ENCODE peak calls at places on chromosomes 6 and 20, in six cellular contexts. N is adrenal gland, T is body of pancreas, E is fibroblast of the aortic adventitia, Y is coronary artery, P is mammary epithelial cell. O is an unnamed sample.

GRCh38 chr6:45637611-45638257 is 260.0 kb upstream of the SUPT3H start:
- DNase-seq in E (no peak), Y (no peak), N (no peak), T (no peak), P (no peak), O (peak; percentile 97)

GRCh38 chr6:125274935-125275334 is 26.8 kb downstream of the HDDC2 start:
- DNase-seq in P (no peak), Y (no peak), T (no peak), E (no peak), N (no peak), O (no peak)

GRCh38 chr20:47888351-47888750 is 103.1 kb upstream of the SULF2 start:
- DNase-seq in N (no peak), Y (no peak), E (no peak), T (no peak), P (no peak), O (no peak)

GRCh38 chr6:43798688-43799444 is 28.9 kb downstream of the VEGFA start:
- DNase-seq in T (peak; percentile 95), Y (no peak), P (peak; percentile 85), E (peak; percentile 77), N (peak; percentile 98), O (peak; percentile 87)

GRCh38 chr20:47304287-47304686 is 52.2 kb downstream of the ZMYND8 start:
- DNase-seq in T (no peak), E (peak; percentile 56), P (no peak), Y (no peak), N (no peak), O (peak; percentile 93)

GRCh38 chr20:37541326-37541725 is 13.7 kb upstream of the BLCAP start:
- DNase-seq in Y (no peak), T (no peak), N (no peak), P (no peak), E (no peak), O (no peak)

GRCh38 chr6:84466521-84466920 is 239.1 kb upstream of the CEP162 start:
- DNase-seq in Y (no peak), E (peak; percentile 62), T (no peak), P (peak; percentile 48), N (no peak), O (peak; percentile 27)

GRCh38 chr6:129575378-129576118 is 134.4 kb downstream of the ARHGAP18 start:
- DNase-seq in Y (no peak), P (peak; percentile 70), T (no peak), E (peak; percentile 83), N (no peak), O (peak; percentile 77)

GRCh38 chr6:13883966-13884365 is 40.8 kb upstream of the RNF182 start:
- DNase-seq in P (no peak), E (no peak), T (no peak), N (no peak), Y (no peak), O (no peak)

GRCh38 chr6:100343678-100344077 is 121.0 kb downstream of the SIM1 start:
- DNase-seq in T (no peak), N (no peak), Y (no peak), E (peak; percentile 37), P (no peak), O (peak; percentile 24)

GRCh38 chr6:21102624-21103023 is 490.9 kb upstream of the SOX4 start:
- DNase-seq in E (no peak), T (peak; percentile 10), P (no peak), Y (no peak), N (no peak), O (no peak)

GRCh38 chr6:127520061-127520460 is 926 bp upstream of the MTCL3 start:
- DNase-seq in N (no peak), T (no peak), E (peak; percentile 46), Y (no peak), P (no peak), O (peak; percentile 15)

GRCh38 chr6:79558099-79558498 is 20.9 kb upstream of the LCA5 start:
- DNase-seq in N (no peak), Y (no peak), T (no peak), E (no peak), P (no peak), O (peak; percentile 17)

GRCh38 chr6:139839506-139840156 is 465.2 kb upstream of the CITED2 start:
- DNase-seq in Y (peak; percentile 72), T (peak; percentile 8), P (no peak), N (peak; percentile 37), E (peak; percentile 22), O (peak; percentile 44)

GRCh38 chr20:5770987-5771318 is 20.8 kb downstream of the SHLD1 start:
- DNase-seq in E (no peak), N (no peak), T (no peak), P (peak; percentile 16), Y (no peak), O (no peak)

GRCh38 chr20:16020971-16021370 is 552.3 kb downstream of the KIF16B start:
- DNase-seq in P (peak; percentile 92), T (no peak), N (no peak), Y (no peak), E (no peak), O (peak; percentile 16)

GRCh38 chr6:132498638-132499037 is 14.3 kb downstream of the STX7 start:
- DNase-seq in T (no peak), E (no peak), N (no peak), Y (no peak), P (no peak), O (no peak)

GRCh38 chr6:117483004-117483644 is 650 bp downstream of the DCBLD1 start:
- DNase-seq in N (peak; percentile 83), Y (peak; percentile 82), E (no peak), P (peak; percentile 57), T (peak; percentile 79), O (peak; percentile 52)

GRCh38 chr6:30200551-30201281 is 12.5 kb downstream of the TRIM26 start:
- DNase-seq in Y (no peak), N (no peak), T (no peak), E (no peak), P (no peak), O (no peak)

GRCh38 chr6:18388942-18389341 is 1.8 kb downstream of the RNF144B start:
- DNase-seq in N (no peak), P (peak; percentile 77), E (peak; percentile 72), Y (no peak), T (peak; percentile 24), O (peak; percentile 20)
- H3K4me3 ChIP-seq in N (peak overlapping the region; percentile 63), P (peak overlapping the region; percentile 89), E (no peak overlapping the region), Y (peak overlapping the region; percentile 74), T (no peak overlapping the region), O (no peak overlapping the region)

GRCh38 chr6:24902782-24903181 is 33.0 kb downstream of the RIPOR2 start:
- DNase-seq in E (peak; percentile 11), N (peak; percentile 30), Y (no peak), P (peak; percentile 41), T (no peak), O (peak; percentile 71)
- TF ChIP-seq CTCF in E (no peak), N (no peak), Y (no peak), P (no peak), T (no peak), O (no peak)

GRCh38 chr6:51737580-51738360 is 349.6 kb downstream of the PKHD1 start:
- DNase-seq in N (no peak), E (no peak), T (no peak), Y (no peak), P (no peak), O (no peak)
- H3K4me3 ChIP-seq in N (no peak overlapping the region), E (no peak overlapping the region), T (no peak overlapping the region), Y (no peak overlapping the region), P (no peak overlapping the region), O (no peak overlapping the region)

GRCh38 chr6:113184291-113184690 is 672.9 kb upstream of the MARCKS start:
- DNase-seq in P (no peak), T (no peak), N (no peak), Y (no peak), E (peak; percentile 90), O (peak; percentile 34)
- TF ChIP-seq CTCF in P (no peak), T (no peak), N (no peak), Y (no peak), E (peak; percentile 31), O (no peak)

DNA sequence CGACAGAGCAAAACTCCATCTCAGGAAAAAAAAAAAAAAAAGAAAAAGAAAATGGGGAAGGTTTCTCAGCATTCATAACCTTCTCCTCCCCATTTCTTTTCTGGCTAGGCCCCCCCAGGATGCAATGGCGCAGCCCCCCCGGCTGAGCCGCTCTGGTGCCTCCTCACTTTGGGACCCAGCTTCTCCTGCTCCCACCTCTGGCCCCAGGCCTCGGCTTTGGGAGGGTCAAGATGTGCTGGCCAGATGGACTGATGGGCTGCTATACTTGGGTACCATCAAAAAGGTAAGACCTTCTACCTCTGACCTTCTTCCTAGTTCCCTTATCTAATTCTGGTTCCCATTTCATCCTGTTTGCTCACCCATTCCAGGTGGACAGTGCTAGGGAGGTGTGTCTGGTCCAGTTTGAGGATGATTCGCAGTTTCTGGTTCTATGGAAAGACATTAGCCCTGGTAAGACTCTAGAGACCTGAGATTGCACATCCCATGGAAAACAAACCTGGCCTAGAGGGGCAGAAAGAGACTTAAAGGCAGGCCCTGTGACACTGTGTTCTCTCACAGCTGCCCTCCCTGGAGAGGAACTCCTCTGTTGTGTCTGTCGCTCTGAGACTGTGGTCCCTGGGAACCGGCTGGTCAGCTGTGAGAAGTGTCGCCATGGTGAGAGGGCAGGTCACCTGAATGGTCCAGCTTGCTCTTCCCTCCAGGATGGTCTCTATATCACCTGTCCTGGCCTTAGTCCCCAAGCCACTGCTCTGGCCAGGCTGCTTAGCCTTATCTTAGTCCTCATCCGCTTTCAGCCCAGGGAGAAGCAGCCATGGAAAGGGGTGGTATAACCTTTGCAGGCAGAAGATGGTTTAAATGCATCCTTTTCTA is 1.6 kb downstream of the PHF1 start:
- DNase-seq in T (no peak), P (no peak), Y (no peak), E (no peak), N (no peak), O (no peak)
- H3K4me3 ChIP-seq in T (no peak overlapping the region), P (no peak overlapping the region), Y (peak overlapping the region; percentile 95), E (peak overlapping the region; percentile 5), N (no peak overlapping the region), O (peak overlapping the region; percentile 79)

GRCh38 chr20:21528870-21529269 is 15.0 kb upstream of the NKX2-2 start:
- DNase-seq in T (no peak), N (no peak), P (no peak), E (no peak), Y (peak; percentile 19), O (no peak)
- TF ChIP-seq CTCF in T (no peak), N (no peak), P (no peak), E (no peak), Y (no peak), O (no peak)

GRCh38 chr20:44461142-44461802 is 14.4 kb upstream of the TTPAL start:
- DNase-seq in E (no peak), N (no peak), Y (no peak), P (no peak), T (no peak), O (no peak)
- H3K4me3 ChIP-seq in E (no peak overlapping the region), N (no peak overlapping the region), Y (no peak overlapping the region), P (no peak overlapping the region), T (no peak overlapping the region), O (no peak overlapping the region)

GRCh38 chr6:141682391-141682790 is 450.3 kb upstream of the GJE1 start:
- DNase-seq in Y (no peak), N (no peak), T (no peak), P (peak; percentile 6), E (no peak), O (no peak)
- TF ChIP-seq CTCF in Y (no peak), N (no peak), T (no peak), P (peak; percentile 19), E (no peak), O (no peak)

O was measured in fibroblast of villous mesenchyme.